ENCODE peak calls at places on chromosomes 3 and 15, in six cellular contexts. I is PC-3, G is GM23248, K is HCT116, V is OCI-LY7, C is hepatocyte. Z is an unnamed sample.

GRCh38 chr15:39736646-39737550 is 45.7 kb downstream of the FSIP1 start:
- DNase-seq in I (no peak), G (no peak), K (no peak), V (no peak), C (no peak), Z (no peak)

GRCh38 chr15:66390670-66391069 is 4.0 kb downstream of the MAP2K1 start:
- DNase-seq in I (peak), G (no peak), K (no peak), V (peak), C (no peak), Z (no peak)

GRCh38 chr15:38252481-38253311 is at the start of gene SPRED1:
- DNase-seq in I (peak), G (peak), K (no peak), V (peak), C (peak), Z (peak)

GRCh38 chr15:68434021-68434420 is 2.1 kb upstream of the ITGA11 start:
- DNase-seq in I (no peak), G (no peak), K (no peak), V (no peak), C (no peak), Z (no peak)

GRCh38 chr3:29099296-29099695 is 181.6 kb upstream of the RBMS3 start:
- DNase-seq in I (no peak), G (no peak), K (no peak), V (no peak), C (no peak), Z (no peak)

GRCh38 chr15:65828566-65828965 is 36.5 kb upstream of the DENND4A start:
- DNase-seq in I (no peak), G (no peak), K (no peak), V (no peak), C (no peak), Z (no peak)

GRCh38 chr3:30689202-30689641 is 82.8 kb downstream of the TGFBR2 start:
- DNase-seq in I (peak), G (peak), K (peak), V (no peak), C (peak), Z (no peak)

GRCh38 chr3:87503901-87504498 is 227.6 kb upstream of the POU1F1 start:
- DNase-seq in I (peak), G (peak), K (peak), V (peak), C (peak), Z (peak)

GRCh38 chr3:102400766-102401165 is 34.0 kb upstream of the ZPLD1 start:
- DNase-seq in I (peak), G (peak), K (peak), V (no peak), C (no peak), Z (no peak)

GRCh38 chr15:79164043-79164442 is 73.5 kb upstream of the RASGRF1 start:
- DNase-seq in I (no peak), G (no peak), K (no peak), V (no peak), C (no peak), Z (no peak)

GRCh38 chr15:50411870-50412269 is 12.3 kb upstream of the USP8 start:
- DNase-seq in I (no peak), G (no peak), K (no peak), V (no peak), C (no peak), Z (no peak)

GRCh38 chr15:78259232-78259631 is 5.1 kb upstream of the DNAJA4 start:
- DNase-seq in I (peak), G (no peak), K (no peak), V (no peak), C (no peak), Z (no peak)

GRCh38 chr15:80934761-80935221 is 54.8 kb downstream of the MESD start:
- DNase-seq in I (no peak), G (peak), K (no peak), V (no peak), C (peak), Z (peak)

GRCh38 chr3:69683076-69683806 is 56.0 kb upstream of the MITF start:
- DNase-seq in I (no peak), G (no peak), K (no peak), V (no peak), C (no peak), Z (peak)

GRCh38 chr3:61172684-61173083 is 78.6 kb downstream of the FHIT start:
- DNase-seq in I (peak), G (no peak), K (no peak), V (no peak), C (no peak), Z (peak)

GRCh38 chr15:42033214-42033873 is 12.5 kb upstream of the PLA2G4E start:
- DNase-seq in I (no peak), G (no peak), K (no peak), V (no peak), C (no peak), Z (no peak)

GRCh38 chr3:13559751-13560540 is 11.0 kb downstream of the FBLN2 start:
- DNase-seq in I (no peak), G (peak), K (no peak), V (no peak), C (no peak), Z (no peak)

GRCh38 chr15:75123395-75123794 is 78.3 kb upstream of the C15orf39 start:
- DNase-seq in I (peak), G (peak), K (no peak), V (no peak), C (no peak), Z (no peak)

GRCh38 chr3:181694805-181695660 is 16.7 kb upstream of the SOX2 start:
- DNase-seq in I (no peak), G (peak), K (no peak), V (no peak), C (peak), Z (peak)

GRCh38 chr3:139427283-139428060 is 38.0 kb upstream of the COPB2 start:
- DNase-seq in I (peak), G (peak), K (peak), V (peak), C (peak), Z (peak)

DNA sequence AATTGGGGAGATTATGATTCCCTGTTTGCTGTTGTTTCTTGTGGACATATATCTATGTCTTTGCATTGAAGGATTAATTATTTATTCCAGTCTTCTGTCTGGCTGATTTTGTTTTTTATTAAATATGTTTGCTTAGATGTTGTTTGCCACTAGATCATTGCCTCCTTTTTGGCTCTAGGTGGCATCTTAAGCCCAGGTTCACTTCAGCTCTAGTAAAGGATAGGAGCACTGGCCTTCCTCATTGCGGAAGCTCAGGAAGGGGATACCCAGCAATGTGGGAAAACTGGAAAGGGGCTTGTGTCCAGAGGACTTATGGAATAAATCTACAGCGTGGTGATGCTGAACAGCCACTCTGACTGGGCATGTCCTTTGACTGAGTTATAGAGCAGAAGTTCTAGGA is 821.6 kb downstream of the PDCD6IP start:
- DNase-seq in I (no peak), G (no peak), K (no peak), V (no peak), C (no peak), Z (peak)
- TF ChIP-seq EZH2phosphoT487 in I (no peak), G (no peak), K (no peak), V (no peak), C (no peak), Z (no peak)

GRCh38 chr3:42050126-42050525 is 41.0 kb upstream of the TRAK1 start:
- DNase-seq in I (no peak), G (no peak), K (no peak), V (no peak), C (no peak), Z (no peak)
- TF ChIP-seq EZH2phosphoT487 in I (no peak), G (no peak), K (no peak), V (no peak), C (no peak), Z (no peak)

GRCh38 chr3:73192036-73192738 is 130.7 kb downstream of the EBLN2 start:
- DNase-seq in I (peak), G (no peak), K (peak), V (peak), C (peak), Z (peak)
- TF ChIP-seq EZH2phosphoT487 in I (no peak), G (no peak), K (no peak), V (no peak), C (no peak), Z (no peak)

GRCh38 chr3:11059090-11059798 is 66.7 kb downstream of the SLC6A1 start:
- DNase-seq in I (peak), G (peak), K (peak), V (peak), C (peak), Z (peak)
- TF ChIP-seq EZH2phosphoT487 in I (no peak), G (no peak), K (no peak), V (no peak), C (no peak), Z (no peak)

GRCh38 chr3:58034738-58035511 is 26.7 kb downstream of the FLNB start:
- DNase-seq in I (no peak), G (no peak), K (no peak), V (no peak), C (no peak), Z (peak)
- TF ChIP-seq EZH2phosphoT487 in I (no peak), G (no peak), K (no peak), V (no peak), C (no peak), Z (no peak)

DNA sequence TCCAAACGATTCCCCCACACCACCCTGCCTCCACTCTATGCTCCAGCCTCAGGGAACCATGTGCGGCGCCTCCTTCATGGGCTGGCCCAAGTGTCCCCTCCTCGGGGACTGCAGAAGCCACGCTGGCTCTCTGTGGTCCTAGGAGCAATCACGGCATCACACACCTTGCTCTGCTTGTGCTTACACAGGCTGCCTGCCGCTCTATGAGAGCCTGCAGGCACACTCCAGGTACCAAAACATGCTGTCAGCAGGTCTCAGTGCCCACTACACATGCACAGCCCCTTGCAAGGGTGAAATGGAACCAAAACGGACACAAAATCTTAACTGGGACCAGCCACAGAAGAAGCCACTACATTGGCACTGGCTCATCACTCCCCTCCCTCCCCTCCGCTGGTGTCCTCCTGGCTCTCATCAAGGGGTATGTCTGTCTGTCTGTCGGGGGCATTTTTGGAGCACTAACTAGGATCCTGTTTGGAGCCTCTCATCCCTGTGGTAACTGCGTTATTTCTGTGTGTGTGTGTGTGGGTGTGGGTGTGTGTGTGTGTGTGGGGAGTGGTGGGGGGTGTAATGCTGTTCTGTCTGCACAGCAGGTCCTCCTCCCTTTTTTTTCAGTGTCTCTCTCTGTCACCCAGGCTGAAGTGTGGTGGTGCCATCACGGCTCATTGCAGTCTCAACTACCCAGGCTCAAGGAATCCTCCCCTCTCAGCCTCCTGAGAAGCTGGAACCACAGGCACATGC is 60.6 kb downstream of the DHX30 start:
- DNase-seq in I (no peak), G (no peak), K (no peak), V (no peak), C (no peak), Z (no peak)
- TF ChIP-seq EZH2phosphoT487 in I (no peak), G (no peak), K (no peak), V (no peak), C (no peak), Z (no peak)

GRCh38 chr3:10283638-10284037 is 9.1 kb downstream of the GHRL start:
- DNase-seq in I (no peak), G (no peak), K (no peak), V (no peak), C (no peak), Z (no peak)
- TF ChIP-seq EZH2phosphoT487 in I (no peak), G (no peak), K (no peak), V (no peak), C (no peak), Z (no peak)

DNA sequence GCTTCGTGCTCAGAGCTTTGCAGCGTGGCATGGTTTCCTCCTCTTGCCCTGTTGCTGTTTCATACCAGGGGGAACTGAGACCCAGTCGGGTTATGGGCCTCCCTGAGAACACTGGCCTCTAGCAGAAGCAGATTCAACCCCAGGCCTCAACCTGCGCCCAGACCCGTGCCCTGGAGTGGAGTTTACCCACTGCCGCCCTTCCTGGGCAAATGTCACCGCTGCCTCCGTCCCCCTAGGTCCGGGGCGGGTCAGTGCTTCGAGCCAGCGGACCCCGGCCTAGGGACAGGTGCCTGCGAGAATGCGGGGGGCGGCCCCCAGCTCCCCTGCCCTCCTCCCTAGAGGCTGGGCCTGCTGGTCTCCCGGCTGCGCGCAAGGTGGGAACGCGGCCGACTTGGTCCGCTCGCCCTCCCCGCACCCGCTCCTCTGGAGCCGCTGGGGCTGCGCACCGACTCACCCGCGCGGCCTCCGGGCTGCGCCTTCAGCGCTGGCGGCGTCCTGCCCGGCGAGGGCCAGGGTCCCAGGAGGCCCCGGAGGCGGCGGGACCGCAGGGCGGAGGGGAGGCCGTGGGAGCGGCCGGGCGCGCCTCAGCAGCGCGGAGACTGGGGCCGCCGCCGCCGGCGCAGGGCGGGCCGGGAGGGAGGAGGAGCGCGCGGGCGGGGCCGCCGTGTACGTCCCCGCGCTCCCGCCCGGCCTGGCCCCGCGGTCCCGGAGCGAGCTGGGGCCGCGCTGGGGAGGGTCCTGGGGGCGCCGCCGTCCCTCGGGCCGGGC is at the start of gene PIGZ:
- DNase-seq in I (peak), G (peak), K (no peak), V (peak), C (peak), Z (peak)
- TF ChIP-seq EZH2phosphoT487 in I (no peak), G (no peak), K (no peak), V (no peak), C (no peak), Z (peak)

DNA sequence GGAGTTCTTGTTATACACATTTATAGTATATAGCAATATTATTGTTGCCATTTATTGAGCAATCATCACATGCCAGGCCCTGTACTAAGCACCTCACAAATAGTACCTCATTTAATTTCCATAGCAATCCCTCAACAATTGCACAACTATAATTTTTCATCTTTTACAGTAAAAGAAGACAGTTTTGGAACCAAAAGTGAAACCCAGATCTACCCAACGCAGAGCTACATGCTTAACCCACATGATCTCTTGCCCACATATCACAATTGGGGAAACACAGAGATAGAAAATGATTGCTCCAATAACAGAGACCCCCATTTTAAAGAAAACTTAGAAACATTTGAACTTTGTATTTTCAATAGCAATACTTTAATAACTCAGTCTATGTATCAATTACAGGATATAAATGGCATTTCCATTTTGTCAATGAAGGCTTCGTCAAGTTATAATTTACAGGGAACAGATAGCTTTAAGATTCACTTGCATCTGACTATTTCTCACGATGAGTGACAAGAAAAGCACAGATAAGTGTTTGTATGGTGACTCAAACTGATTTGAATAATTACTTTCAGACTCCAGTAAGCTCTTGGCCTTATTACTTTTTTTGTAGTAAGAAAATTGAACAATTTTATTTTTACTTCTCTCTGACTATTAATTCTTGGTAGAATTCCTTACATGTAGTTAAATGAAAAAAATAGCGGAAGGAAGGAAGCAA is 38.7 kb upstream of the CCDC50 start:
- DNase-seq in I (no peak), G (peak), K (no peak), V (no peak), C (no peak), Z (no peak)
- TF ChIP-seq EZH2phosphoT487 in I (no peak), G (no peak), K (no peak), V (no peak), C (no peak), Z (no peak)

GRCh38 chr3:156341831-156342416 is 213.0 kb downstream of the SSR3 start:
- DNase-seq in I (no peak), G (no peak), K (no peak), V (peak), C (no peak), Z (peak)
- TF ChIP-seq EZH2phosphoT487 in I (no peak), G (no peak), K (no peak), V (no peak), C (no peak), Z (no peak)